ENCODE peak calls at places on chromosome 9, in five cellular contexts. Z, N, C, U and F are unnamed samples.
A peak's percentile ranks its signal among the peaks of the same experiment; 100 is the strongest.

GRCh38 chr9:123360161-123361085 is 4.4 kb downstream of the CRB2 start:
- DNase-seq in U (peak; percentile 95), Z (no peak), C (no peak), N (peak; percentile 87), F (peak; percentile 66)

GRCh38 chr9:37380570-37380969 is 41.9 kb upstream of the GRHPR start:
- DNase-seq in U (no peak), N (no peak), Z (no peak), C (no peak), F (no peak)

GRCh38 chr9:2727966-2728613 is 10.8 kb downstream of the KCNV2 start:
- DNase-seq in N (peak; percentile 84), Z (peak; percentile 48), U (peak; percentile 18), C (peak; percentile 62), F (peak; percentile 18)

GRCh38 chr9:114321759-114322158 is 1.1 kb upstream of the ORM1 start:
- DNase-seq in C (peak; percentile 39), Z (no peak), U (no peak), N (no peak), F (no peak)

GRCh38 chr9:111008148-111009075 is 29.9 kb downstream of the LPAR1 start:
- DNase-seq in C (no peak), U (no peak), Z (no peak), N (peak; percentile 19), F (no peak)

GRCh38 chr9:2461886-2462285 is 159.7 kb upstream of the VLDLR start:
- DNase-seq in U (no peak), C (peak; percentile 0), Z (no peak), N (no peak), F (no peak)

GRCh38 chr9:93064392-93065124 is 6.1 kb downstream of the SUSD3 start:
- DNase-seq in N (no peak), Z (no peak), C (peak; percentile 22), U (no peak), F (peak; percentile 81)

GRCh38 chr9:81032831-81033230 is 656.5 kb downstream of the TLE1 start:
- DNase-seq in N (peak; percentile 87), C (peak; percentile 94), U (peak; percentile 3), Z (no peak), F (no peak)

GRCh38 chr9:5633243-5633642 is 4.3 kb downstream of the RIC1 start:
- DNase-seq in C (peak; percentile 43), N (peak; percentile 53), U (no peak), Z (no peak), F (no peak)

GRCh38 chr9:97521576-97522333 is 20.3 kb downstream of the TMOD1 start:
- DNase-seq in C (no peak), Z (no peak), N (no peak), U (no peak), F (no peak)

GRCh38 chr9:84323777-84324317 is 16.7 kb downstream of the SLC28A3 start:
- DNase-seq in N (no peak), C (no peak), Z (no peak), U (no peak), F (no peak)

GRCh38 chr9:105138306-105138801 is 106.1 kb upstream of the SLC44A1 start:
- DNase-seq in C (peak; percentile 57), Z (no peak), N (peak; percentile 87), U (peak; percentile 10), F (no peak)

GRCh38 chr9:108860354-108860753 is 1.7 kb upstream of the ACTL7A start:
- DNase-seq in N (peak; percentile 13), U (no peak), Z (no peak), C (no peak), F (no peak)

GRCh38 chr9:93223241-93224180 is 39.6 kb downstream of the WNK2 start:
- DNase-seq in Z (peak; percentile 4), C (peak; percentile 69), U (no peak), N (peak; percentile 13), F (no peak)

GRCh38 chr9:84781431-84781830 is 111.9 kb downstream of the NTRK2 start:
- DNase-seq in U (no peak), Z (no peak), C (peak; percentile 4), N (no peak), F (no peak)